ENCODE peak calls at places on chromosomes 11 and 22, in ten cellular contexts. One of them, this sample, is unnamed.

GRCh38 chr11:113526521-113526920 is 51.3 kb upstream of the DRD2 start:
- DNase-seq in A549: no peak
- DNase-seq in fibroblast of lung: no peak
- DNase-seq in neural progenitor cell: no peak
- DNase-seq in GM23338: no peak
- DNase-seq in mesendoderm: no peak
- DNase-seq in IMR-90: no peak
- DNase-seq in HepG2: no peak
- DNase-seq in GM23248: no peak
- DNase-seq in MM.1S: no peak
- DNase-seq in this sample: no peak

GRCh38 chr11:12943276-12943675 is 65.8 kb upstream of the RASSF10 start:
- DNase-seq in A549: no peak
- DNase-seq in fibroblast of lung: no peak
- DNase-seq in neural progenitor cell: no peak
- DNase-seq in GM23338: no peak
- DNase-seq in mesendoderm: no peak
- DNase-seq in IMR-90: no peak
- DNase-seq in HepG2: no peak
- DNase-seq in GM23248: no peak
- DNase-seq in MM.1S: no peak
- DNase-seq in this sample: no peak

GRCh38 chr11:12986194-12986898 is 22.8 kb upstream of the RASSF10 start:
- DNase-seq in A549: no peak
- DNase-seq in fibroblast of lung: no peak
- DNase-seq in neural progenitor cell: no peak
- DNase-seq in GM23338: no peak
- DNase-seq in mesendoderm: no peak
- DNase-seq in IMR-90: no peak
- DNase-seq in HepG2: no peak
- DNase-seq in GM23248: no peak
- DNase-seq in MM.1S: no peak
- DNase-seq in this sample: no peak

GRCh38 chr11:23127706-23128105 is 267.4 kb upstream of the CCDC179 start:
- DNase-seq in A549: no peak
- DNase-seq in fibroblast of lung: no peak
- DNase-seq in neural progenitor cell: no peak
- DNase-seq in GM23338: no peak
- DNase-seq in mesendoderm: no peak
- DNase-seq in IMR-90: no peak
- DNase-seq in HepG2: no peak
- DNase-seq in GM23248: no peak
- DNase-seq in MM.1S: no peak
- DNase-seq in this sample: no peak

GRCh38 chr11:72844356-72844755 is 30.1 kb downstream of the ATG16L2 start:
- DNase-seq in A549: no peak
- DNase-seq in fibroblast of lung: peak; percentile 57
- DNase-seq in neural progenitor cell: no peak
- DNase-seq in GM23338: no peak
- DNase-seq in mesendoderm: no peak
- DNase-seq in IMR-90: peak; percentile 89
- DNase-seq in HepG2: no peak
- DNase-seq in GM23248: no peak
- DNase-seq in MM.1S: no peak
- DNase-seq in this sample: peak; percentile 69

GRCh38 chr22:17120281-17120680 is 879 bp downstream of the TMEM121B start:
- DNase-seq in A549: no peak
- DNase-seq in fibroblast of lung: peak; percentile 36
- DNase-seq in neural progenitor cell: peak; percentile 95
- DNase-seq in GM23338: peak; percentile 92
- DNase-seq in mesendoderm: peak; percentile 90
- DNase-seq in IMR-90: peak; percentile 30
- DNase-seq in HepG2: no peak
- DNase-seq in GM23248: peak; percentile 56
- DNase-seq in MM.1S: peak; percentile 45
- DNase-seq in this sample: peak; percentile 95

GRCh38 chr11:111540114-111540920 is at the start of gene LAYN:
- DNase-seq in A549: no peak
- DNase-seq in fibroblast of lung: peak; percentile 70
- DNase-seq in neural progenitor cell: peak; percentile 72
- DNase-seq in GM23338: peak; percentile 81
- DNase-seq in mesendoderm: peak; percentile 50
- DNase-seq in IMR-90: peak; percentile 62
- DNase-seq in HepG2: no peak
- DNase-seq in GM23248: peak; percentile 89
- DNase-seq in MM.1S: no peak
- DNase-seq in this sample: peak; percentile 93

GRCh38 chr11:57763568-57763967 is 2.0 kb downstream of the CTNND1 start:
- DNase-seq in A549: peak; percentile 76
- DNase-seq in fibroblast of lung: peak; percentile 54
- DNase-seq in neural progenitor cell: peak; percentile 55
- DNase-seq in GM23338: peak; percentile 73
- DNase-seq in mesendoderm: peak; percentile 84
- DNase-seq in IMR-90: peak; percentile 53
- DNase-seq in HepG2: peak; percentile 50
- DNase-seq in GM23248: peak; percentile 72
- DNase-seq in MM.1S: no peak
- DNase-seq in this sample: peak; percentile 56

GRCh38 chr11:9263840-9264380 is 1.2 kb downstream of the DENND5A start:
- DNase-seq in A549: peak; percentile 39
- DNase-seq in fibroblast of lung: peak; percentile 26
- DNase-seq in neural progenitor cell: no peak
- DNase-seq in GM23338: no peak
- DNase-seq in mesendoderm: no peak
- DNase-seq in IMR-90: peak; percentile 30
- DNase-seq in HepG2: peak; percentile 43
- DNase-seq in GM23248: peak; percentile 68
- DNase-seq in MM.1S: peak; percentile 84
- DNase-seq in this sample: peak; percentile 84

GRCh38 chr11:66299189-66299588 is 7.5 kb downstream of the TMEM151A start:
- DNase-seq in A549: no peak
- DNase-seq in fibroblast of lung: no peak
- DNase-seq in neural progenitor cell: no peak
- DNase-seq in GM23338: no peak
- DNase-seq in mesendoderm: no peak
- DNase-seq in IMR-90: no peak
- DNase-seq in HepG2: no peak
- DNase-seq in GM23248: no peak
- DNase-seq in MM.1S: no peak
- DNase-seq in this sample: peak; percentile 68

DNA sequence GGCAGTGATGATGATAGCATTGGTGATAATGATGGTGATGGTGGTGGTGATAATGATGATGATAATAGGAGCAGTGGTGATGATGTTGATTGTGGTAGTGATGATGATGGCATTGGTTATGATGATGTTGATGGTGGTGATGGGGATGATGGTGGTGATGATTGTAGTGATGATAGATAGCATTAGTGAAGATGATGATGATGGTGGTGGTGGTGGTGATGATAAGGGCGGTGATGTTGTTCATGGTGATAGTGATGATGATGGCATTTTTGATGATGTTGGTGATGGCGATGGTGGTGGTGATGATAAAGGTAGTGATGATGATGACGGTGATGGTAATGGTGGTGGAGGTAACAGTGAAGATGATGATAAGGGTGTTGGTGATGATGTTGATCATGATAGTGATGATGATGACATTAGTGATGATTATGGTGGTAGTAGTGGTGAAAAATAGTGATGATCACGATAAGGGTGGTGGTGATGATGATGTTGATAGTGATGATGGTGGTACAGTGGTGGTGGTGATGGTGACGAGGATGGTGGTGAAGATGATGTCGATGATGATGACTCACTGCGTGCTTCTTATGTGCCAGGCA is 93.0 kb downstream of the MPPED1 start:
- DNase-seq in A549: no peak
- DNase-seq in fibroblast of lung: no peak
- DNase-seq in neural progenitor cell: no peak
- DNase-seq in GM23338: no peak
- DNase-seq in mesendoderm: no peak
- DNase-seq in IMR-90: no peak
- DNase-seq in HepG2: no peak
- DNase-seq in GM23248: no peak
- DNase-seq in MM.1S: no peak
- DNase-seq in this sample: no peak
- H3K4me2 ChIP-seq in A549: no peak overlapping the region
- H3K4me2 ChIP-seq in fibroblast of lung: no peak overlapping the region
- H3K4me2 ChIP-seq in neural progenitor cell: no peak overlapping the region
- H3K4me2 ChIP-seq in GM23338: no peak overlapping the region
- H3K4me2 ChIP-seq in mesendoderm: no peak overlapping the region
- H3K4me2 ChIP-seq in IMR-90: no peak overlapping the region
- H3K4me2 ChIP-seq in HepG2: no peak overlapping the region
- H3K4me2 ChIP-seq in GM23248: no peak overlapping the region
- H3K4me2 ChIP-seq in MM.1S: no peak overlapping the region
- H3K4me2 ChIP-seq in this sample: no peak overlapping the region

GRCh38 chr11:92811341-92811740 is 158.1 kb upstream of the MTNR1B start:
- DNase-seq in A549: no peak
- DNase-seq in fibroblast of lung: peak; percentile 29
- DNase-seq in neural progenitor cell: no peak
- DNase-seq in GM23338: no peak
- DNase-seq in mesendoderm: no peak
- DNase-seq in IMR-90: no peak
- DNase-seq in HepG2: no peak
- DNase-seq in GM23248: peak; percentile 27
- DNase-seq in MM.1S: no peak
- DNase-seq in this sample: no peak
- H3K4me2 ChIP-seq in A549: no peak overlapping the region
- H3K4me2 ChIP-seq in fibroblast of lung: no peak overlapping the region
- H3K4me2 ChIP-seq in neural progenitor cell: no peak overlapping the region
- H3K4me2 ChIP-seq in GM23338: no peak overlapping the region
- H3K4me2 ChIP-seq in mesendoderm: no peak overlapping the region
- H3K4me2 ChIP-seq in IMR-90: no peak overlapping the region
- H3K4me2 ChIP-seq in HepG2: no peak overlapping the region
- H3K4me2 ChIP-seq in GM23248: no peak overlapping the region
- H3K4me2 ChIP-seq in MM.1S: no peak overlapping the region
- H3K4me2 ChIP-seq in this sample: no peak overlapping the region

GRCh38 chr11:76228122-76229000 is 22.1 kb upstream of the WNT11 start:
- DNase-seq in A549: no peak
- DNase-seq in fibroblast of lung: no peak
- DNase-seq in neural progenitor cell: no peak
- DNase-seq in GM23338: no peak
- DNase-seq in mesendoderm: no peak
- DNase-seq in IMR-90: no peak
- DNase-seq in HepG2: no peak
- DNase-seq in GM23248: no peak
- DNase-seq in MM.1S: no peak
- DNase-seq in this sample: no peak

GRCh38 chr11:76224461-76225121 is 18.3 kb upstream of the WNT11 start:
- DNase-seq in A549: no peak
- DNase-seq in fibroblast of lung: no peak
- DNase-seq in neural progenitor cell: no peak
- DNase-seq in GM23338: no peak
- DNase-seq in mesendoderm: no peak
- DNase-seq in IMR-90: no peak
- DNase-seq in HepG2: no peak
- DNase-seq in GM23248: no peak
- DNase-seq in MM.1S: no peak
- DNase-seq in this sample: no peak

GRCh38 chr11:76226626-76227025 is 20.3 kb upstream of the WNT11 start:
- DNase-seq in A549: no peak
- DNase-seq in fibroblast of lung: no peak
- DNase-seq in neural progenitor cell: no peak
- DNase-seq in GM23338: no peak
- DNase-seq in mesendoderm: no peak
- DNase-seq in IMR-90: no peak
- DNase-seq in HepG2: no peak
- DNase-seq in GM23248: no peak
- DNase-seq in MM.1S: no peak
- DNase-seq in this sample: no peak

GRCh38 chr11:76221365-76221764 is 15.1 kb upstream of the WNT11 start:
- DNase-seq in A549: no peak
- DNase-seq in fibroblast of lung: no peak
- DNase-seq in neural progenitor cell: no peak
- DNase-seq in GM23338: no peak
- DNase-seq in mesendoderm: no peak
- DNase-seq in IMR-90: no peak
- DNase-seq in HepG2: no peak
- DNase-seq in GM23248: no peak
- DNase-seq in MM.1S: no peak
- DNase-seq in this sample: no peak

DNA sequence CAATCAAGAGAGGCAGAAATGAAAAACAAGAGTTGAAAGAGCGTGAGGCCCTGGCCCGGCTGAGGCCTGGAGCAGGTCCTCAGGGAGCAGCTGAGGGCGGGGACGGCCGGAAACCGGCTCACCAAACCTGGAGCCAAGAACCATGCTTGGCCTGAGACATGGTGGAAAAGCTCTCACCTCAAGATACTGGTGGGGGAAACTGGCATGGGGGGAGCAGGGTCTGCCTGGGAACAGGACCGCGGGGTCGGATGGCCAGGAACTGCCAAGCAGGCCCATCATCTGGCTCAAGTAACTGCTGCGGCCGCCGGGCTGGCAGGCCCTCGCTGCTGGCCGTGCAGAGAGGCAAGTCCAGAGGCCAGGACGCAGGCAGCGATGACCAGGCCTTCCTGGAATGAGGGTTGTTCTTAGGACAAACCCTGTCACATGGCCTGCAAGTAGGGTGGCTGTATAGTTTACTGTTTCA is 18.9 kb upstream of the WNT11 start:
- DNase-seq in A549: no peak
- DNase-seq in fibroblast of lung: no peak
- DNase-seq in neural progenitor cell: no peak
- DNase-seq in GM23338: no peak
- DNase-seq in mesendoderm: no peak
- DNase-seq in IMR-90: no peak
- DNase-seq in HepG2: no peak
- DNase-seq in GM23248: peak; percentile 23
- DNase-seq in MM.1S: no peak
- DNase-seq in this sample: peak; percentile 79
- H3K4me2 ChIP-seq in A549: no peak overlapping the region
- H3K4me2 ChIP-seq in fibroblast of lung: no peak overlapping the region
- H3K4me2 ChIP-seq in neural progenitor cell: no peak overlapping the region
- H3K4me2 ChIP-seq in GM23338: no peak overlapping the region
- H3K4me2 ChIP-seq in mesendoderm: no peak overlapping the region
- H3K4me2 ChIP-seq in IMR-90: no peak overlapping the region
- H3K4me2 ChIP-seq in HepG2: peak overlapping the region; percentile 63
- H3K4me2 ChIP-seq in GM23248: no peak overlapping the region
- H3K4me2 ChIP-seq in MM.1S: no peak overlapping the region
- H3K4me2 ChIP-seq in this sample: no peak overlapping the region

DNA sequence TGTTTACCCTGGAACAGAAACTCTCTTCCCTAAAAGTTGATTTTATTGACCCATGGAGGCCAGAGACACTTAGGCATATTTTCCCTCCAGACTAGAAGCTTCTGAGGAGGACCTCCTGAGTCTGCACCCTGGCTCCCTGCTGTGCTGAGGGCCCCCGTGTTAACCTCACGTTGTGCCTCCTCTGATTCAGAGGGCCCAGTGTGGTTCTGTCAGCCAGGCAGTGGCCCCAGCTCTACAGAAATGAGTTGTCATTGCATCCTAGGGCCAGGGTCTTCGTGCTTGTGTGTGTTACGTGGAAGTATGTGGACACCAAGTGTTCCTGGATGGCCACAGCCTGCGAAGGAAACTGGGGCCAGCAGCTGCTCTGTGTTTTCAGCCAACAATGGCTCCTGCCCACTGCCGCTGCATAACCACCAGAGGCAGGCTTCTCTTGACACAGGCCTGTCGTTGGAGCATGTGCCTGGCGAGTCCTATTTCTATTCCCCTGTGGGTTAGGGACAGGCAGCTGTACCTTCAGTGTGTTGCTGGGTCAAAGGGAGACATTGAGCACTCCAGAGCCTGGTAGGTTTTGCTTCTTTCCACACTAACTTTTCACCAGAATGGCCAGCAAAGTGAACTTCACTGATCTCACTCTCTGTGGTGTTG is 44.5 kb downstream of the MED15 start:
- DNase-seq in A549: no peak
- DNase-seq in fibroblast of lung: no peak
- DNase-seq in neural progenitor cell: no peak
- DNase-seq in GM23338: no peak
- DNase-seq in mesendoderm: no peak
- DNase-seq in IMR-90: no peak
- DNase-seq in HepG2: peak; percentile 53
- DNase-seq in GM23248: peak; percentile 60
- DNase-seq in MM.1S: no peak
- DNase-seq in this sample: peak; percentile 72
- H3K4me2 ChIP-seq in A549: no peak overlapping the region
- H3K4me2 ChIP-seq in fibroblast of lung: peak overlapping the region; percentile 77
- H3K4me2 ChIP-seq in neural progenitor cell: no peak overlapping the region
- H3K4me2 ChIP-seq in GM23338: no peak overlapping the region
- H3K4me2 ChIP-seq in mesendoderm: no peak overlapping the region
- H3K4me2 ChIP-seq in IMR-90: no peak overlapping the region
- H3K4me2 ChIP-seq in HepG2: peak overlapping the region; percentile 71
- H3K4me2 ChIP-seq in GM23248: peak overlapping the region; percentile 72
- H3K4me2 ChIP-seq in MM.1S: no peak overlapping the region
- H3K4me2 ChIP-seq in this sample: peak overlapping the region; percentile 70

This sample was measured in osteoblast.